ENCODE peak calls at places on chromosomes 7 and 10, in seven cellular contexts. B, S, Y, H, O, G and Q are unnamed samples.

GRCh38 chr10:67793313-67793712 is 44.7 kb downstream of the DNAJC12 start:
- DNase-seq in O (no peak), B (no peak), H (no peak), Y (no peak), G (no peak), S (no peak), Q (no peak)

GRCh38 chr7:7432979-7433378 is 102.7 kb downstream of the COL28A1 start:
- DNase-seq in H (no peak), B (no peak), G (no peak), Y (no peak), O (no peak), S (no peak), Q (no peak)

GRCh38 chr7:27260211-27260610 is 17.6 kb downstream of the EVX1 start:
- DNase-seq in S (no peak), O (no peak), Y (no peak), G (no peak), B (peak), H (no peak), Q (peak)

GRCh38 chr7:128207609-128208008 is 33.5 kb upstream of the LEP start:
- DNase-seq in B (no peak), Y (no peak), O (no peak), G (no peak), S (no peak), H (no peak), Q (no peak)

GRCh38 chr7:2757904-2758672 is 70.1 kb downstream of the AMZ1 start:
- DNase-seq in Y (peak), O (no peak), S (peak), B (peak), H (peak), G (peak), Q (peak)

GRCh38 chr10:8052970-8053445 is 1.5 kb upstream of the GATA3 start:
- DNase-seq in O (no peak), B (no peak), S (no peak), Y (no peak), G (no peak), H (no peak), Q (no peak)

GRCh38 chr7:77391230-77391629 is 24.9 kb downstream of the GSAP start:
- DNase-seq in Y (no peak), B (no peak), G (no peak), S (no peak), H (no peak), O (peak), Q (no peak)

GRCh38 chr7:141374425-141374824 is 176.8 kb upstream of the AGK start:
- DNase-seq in G (no peak), B (no peak), S (no peak), H (no peak), O (no peak), Y (no peak), Q (no peak)

GRCh38 chr7:20509892-20510645 is 105.4 kb upstream of the ABCB5 start:
- DNase-seq in S (no peak), O (no peak), B (no peak), Y (no peak), H (no peak), G (no peak), Q (no peak)

GRCh38 chr10:12947741-12948140 is 53.8 kb downstream of the CCDC3 start:
- DNase-seq in O (no peak), H (no peak), G (no peak), B (no peak), Y (no peak), S (no peak), Q (no peak)

GRCh38 chr7:70583965-70584883 is 547.7 kb upstream of the GALNT17 start:
- DNase-seq in O (no peak), G (no peak), Y (no peak), H (no peak), S (no peak), B (no peak), Q (no peak)

GRCh38 chr10:30437039-30437781 is 3.2 kb downstream of the MAP3K8 start:
- DNase-seq in S (peak), B (no peak), O (no peak), G (no peak), H (no peak), Y (no peak), Q (no peak)

GRCh38 chr10:91552706-91553105 is 80.2 kb downstream of the PPP1R3C start:
- DNase-seq in Y (no peak), H (peak), B (no peak), O (no peak), S (peak), G (no peak), Q (no peak)

GRCh38 chr10:83750604-83751003 is 388.7 kb upstream of the GHITM start:
- DNase-seq in H (no peak), S (no peak), O (no peak), Y (no peak), G (no peak), B (no peak), Q (no peak)

GRCh38 chr7:157978766-157979165 is 608.9 kb downstream of the PTPRN2 start:
- DNase-seq in O (no peak), S (no peak), Y (no peak), H (no peak), B (no peak), G (no peak), Q (no peak)

GRCh38 chr7:140022582-140023211 is 40.1 kb downstream of the PARP12 start:
- DNase-seq in S (no peak), G (no peak), Y (no peak), B (no peak), O (no peak), H (no peak), Q (no peak)

GRCh38 chr10:75995720-75996119 is 564.3 kb downstream of the LRMDA start:
- DNase-seq in S (no peak), Y (no peak), H (no peak), G (no peak), O (no peak), B (no peak), Q (no peak)

GRCh38 chr7:70417061-70417655 is 714.8 kb upstream of the GALNT17 start:
- DNase-seq in G (no peak), S (no peak), B (no peak), Y (no peak), H (no peak), O (no peak), Q (no peak)

GRCh38 chr7:137395425-137395824 is 51.9 kb upstream of the PTN start:
- DNase-seq in B (no peak), Y (no peak), H (no peak), G (no peak), O (no peak), S (no peak), Q (no peak)

GRCh38 chr7:139075871-139076686 is 33.4 kb downstream of the ZC3HAV1 start:
- DNase-seq in O (no peak), Y (no peak), G (no peak), H (no peak), S (no peak), B (no peak), Q (no peak)

GRCh38 chr10:91022924-91023707 is 102.2 kb upstream of the ANKRD1 start:
- DNase-seq in Y (peak), H (no peak), B (no peak), O (no peak), G (no peak), S (peak), Q (no peak)

GRCh38 chr7:76428868-76429805 is 4.4 kb downstream of the ZP3 start:
- DNase-seq in H (peak), S (peak), G (peak), Y (no peak), B (no peak), O (no peak), Q (peak)

GRCh38 chr7:101216860-101217387 is 457 bp downstream of the PLOD3 start:
- DNase-seq in S (no peak), H (no peak), Y (no peak), O (no peak), B (no peak), G (no peak), Q (no peak)

GRCh38 chr7:3300221-3300650 is 816 bp upstream of the SDK1 start:
- DNase-seq in G (peak), B (no peak), O (no peak), S (no peak), Y (no peak), H (no peak), Q (no peak)

GRCh38 chr7:116672596-116673503 is 854 bp downstream of the MET start:
- DNase-seq in S (no peak), G (no peak), H (no peak), Y (peak), B (peak), O (no peak), Q (peak)

GRCh38 chr10:3072641-3073360 is 5.5 kb downstream of the PFKP start:
- DNase-seq in H (no peak), Y (no peak), B (no peak), O (no peak), G (no peak), S (no peak), Q (no peak)

GRCh38 chr10:128880221-128880620 is 586.8 kb upstream of the MGMT start:
- DNase-seq in G (no peak), S (no peak), B (no peak), H (no peak), O (no peak), Y (no peak), Q (no peak)

GRCh38 chr10:78685466-78686163 is 383.2 kb upstream of the ZMIZ1 start:
- DNase-seq in H (no peak), B (no peak), G (no peak), S (peak), O (no peak), Y (no peak), Q (no peak)

GRCh38 chr7:35450456-35450855 is 196.6 kb upstream of the TBX20 start:
- DNase-seq in G (no peak), H (no peak), Y (no peak), B (no peak), O (no peak), S (no peak), Q (no peak)

GRCh38 chr10:29535012-29535777 is 99.6 kb downstream of the SVIL start:
- DNase-seq in Y (peak), B (peak), H (peak), G (peak), S (peak), O (no peak), Q (peak)

GRCh38 chr10:34523017-34523767 is 291.9 kb downstream of the PARD3 start:
- DNase-seq in G (no peak), Y (no peak), B (no peak), S (no peak), O (no peak), H (no peak), Q (no peak)

GRCh38 chr7:7876419-7876818 is 92.2 kb upstream of the GLCCI1 start:
- DNase-seq in O (no peak), S (no peak), G (no peak), Y (no peak), B (no peak), H (no peak), Q (no peak)

GRCh38 chr10:11608159-11608966 is 3.1 kb downstream of the USP6NL start:
- DNase-seq in G (no peak), O (no peak), B (peak), S (no peak), H (no peak), Y (no peak), Q (no peak)

GRCh38 chr10:110556993-110557601 is 10.4 kb upstream of the SMC3 start:
- DNase-seq in H (peak), G (no peak), Y (peak), O (peak), B (peak), S (peak), Q (no peak)

GRCh38 chr7:36708765-36709164 is 15.5 kb downstream of the AOAH start:
- DNase-seq in S (no peak), O (no peak), H (no peak), G (no peak), B (no peak), Y (no peak), Q (no peak)